ENCODE peak calls at places on chromosome 18, in four cellular contexts. S is Peyer's patch, F is right lobe of liver, W is colonic mucosa. Z is an unnamed sample.

GRCh38 chr18:35478520-35479435 is 19.0 kb downstream of the INO80C start:
- DNase-seq in S (no peak), W (peak; percentile 58), F (peak; percentile 62), Z (no peak)

GRCh38 chr18:75635096-75635495 is 207.6 kb upstream of the SMIM21 start:
- DNase-seq in W (no peak), F (no peak), S (no peak), Z (no peak)

GRCh38 chr18:22347624-22348511 is 69.8 kb downstream of the CTAGE1 start:
- DNase-seq in F (no peak), S (peak; percentile 73), W (peak; percentile 51), Z (peak; percentile 74)

GRCh38 chr18:27860011-27860410 is 316.9 kb downstream of the CDH2 start:
- DNase-seq in S (no peak), F (no peak), W (no peak), Z (no peak)

GRCh38 chr18:63585988-63586387 is 1.2 kb upstream of the SERPINB13 start:
- DNase-seq in F (no peak), S (no peak), W (no peak), Z (no peak)

GRCh38 chr18:48843596-48843995 is 107.2 kb downstream of the SMAD7 start:
- DNase-seq in S (no peak), F (no peak), W (no peak), Z (no peak)

GRCh38 chr18:2571200-2572143 is at the start of the genes METTL4 and NDC80:
- DNase-seq in W (peak; percentile 89), F (peak; percentile 87), S (peak; percentile 91), Z (peak; percentile 94)

GRCh38 chr18:666177-666576 is 8.7 kb downstream of the TYMS start:
- DNase-seq in S (no peak), F (no peak), W (no peak), Z (no peak)

GRCh38 chr18:11343096-11343495 is 193.7 kb upstream of the PIEZO2 start:
- DNase-seq in F (no peak), W (no peak), S (no peak), Z (no peak)
- H3K4me3 ChIP-seq in F (no peak overlapping the region), W (no peak overlapping the region), S (no peak overlapping the region), Z (no peak overlapping the region)

DNA sequence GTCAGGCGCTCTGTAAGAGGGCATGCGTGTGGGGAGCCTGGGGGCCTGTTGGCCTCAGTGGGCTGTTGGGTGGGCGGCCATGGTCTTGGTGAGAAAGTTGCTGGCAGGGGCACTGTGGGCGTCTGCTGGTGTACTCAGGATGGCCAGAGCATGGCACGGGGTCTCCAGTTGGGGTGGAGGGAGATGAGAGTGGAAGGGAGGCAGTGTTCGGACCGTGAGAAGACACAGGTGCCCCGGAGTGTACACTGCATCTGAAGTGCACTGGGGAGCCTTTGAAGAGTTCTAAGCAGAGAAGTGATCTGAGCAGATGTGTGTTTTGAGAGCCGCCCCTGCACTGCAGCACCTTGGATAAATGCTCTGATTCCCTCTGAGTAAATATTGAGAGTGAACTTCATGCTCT is 150.8 kb downstream of the LDLRAD4 start:
- DNase-seq in F (no peak), W (no peak), S (no peak), Z (no peak)
- H3K27me3 ChIP-seq in F (no peaks in the 10 kb centered on the region), W (no peaks in the 10 kb centered on the region), S (no peaks in the 10 kb centered on the region), Z (no peaks in the 10 kb centered on the region)

GRCh38 chr18:47263197-47263827 is 11.9 kb upstream of the SKOR2 start:
- DNase-seq in S (no peak), F (no peak), W (no peak), Z (peak; percentile 75)

GRCh38 chr18:47263828-47264314 is 12.4 kb upstream of the SKOR2 start:
- DNase-seq in F (no peak), W (no peak), S (no peak), Z (no peak)

GRCh38 chr18:47260924-47261701 is 9.7 kb upstream of the SKOR2 start:
- DNase-seq in W (no peak), S (no peak), F (no peak), Z (no peak)

GRCh38 chr18:47261902-47262301 is 10.4 kb upstream of the SKOR2 start:
- DNase-seq in W (no peak), S (no peak), F (no peak), Z (no peak)

DNA sequence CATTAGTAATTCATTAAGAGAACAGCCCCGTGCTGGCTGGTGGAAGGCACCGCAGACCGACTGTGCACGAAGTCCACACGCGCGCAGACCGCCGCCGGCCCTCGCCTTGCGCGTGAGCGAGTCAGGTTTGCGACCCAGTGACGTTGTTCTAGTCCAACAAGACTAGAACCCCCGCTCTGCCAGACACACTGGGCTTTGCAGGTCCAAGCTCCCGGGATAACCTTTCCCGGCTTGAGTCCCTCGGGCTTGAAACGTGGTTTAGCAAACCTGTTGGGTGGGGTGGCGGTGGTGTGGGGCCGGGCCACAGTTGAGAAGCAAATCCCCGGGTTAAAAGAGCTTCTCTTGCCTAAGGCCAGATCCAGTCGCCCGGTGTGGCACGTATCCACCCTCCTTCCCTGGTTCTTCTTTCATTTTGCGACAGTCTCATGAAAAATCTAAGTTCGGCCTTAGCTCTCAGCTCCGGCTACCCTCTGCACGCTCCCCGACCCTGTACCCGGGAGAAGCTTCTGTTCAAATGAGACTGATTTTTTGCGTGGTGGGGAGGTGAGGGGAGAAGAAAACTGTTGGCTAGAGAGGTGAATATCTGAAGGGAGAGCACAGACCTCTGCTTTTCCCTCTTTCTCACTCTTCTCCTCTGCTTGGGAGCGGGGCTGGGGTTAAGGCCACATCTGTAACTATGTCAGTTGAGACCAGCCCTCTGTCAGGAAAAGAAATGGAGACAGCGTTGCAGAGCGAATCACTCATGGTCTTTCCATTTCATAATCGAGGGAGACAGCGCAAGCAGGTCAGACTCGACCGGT is 11.1 kb upstream of the SKOR2 start:
- DNase-seq in W (no peak), S (no peak), F (no peak), Z (no peak)
- H3K4me3 ChIP-seq in W (no peak overlapping the region), S (no peak overlapping the region), F (no peak overlapping the region), Z (no peak overlapping the region)

GRCh38 chr18:44869533-44869932 is 188.8 kb downstream of the SETBP1 start:
- DNase-seq in S (no peak), F (no peak), W (no peak), Z (no peak)
- H3K27me3 ChIP-seq in S (no peaks in the 10 kb centered on the region), F (no peaks in the 10 kb centered on the region), W (no peaks in the 10 kb centered on the region), Z (no peaks in the 10 kb centered on the region)

GRCh38 chr18:13465476-13465875 is 246.9 kb downstream of the LDLRAD4 start:
- DNase-seq in S (no peak), F (no peak), W (no peak), Z (no peak)
- H3K4me3 ChIP-seq in S (peak overlapping the region; percentile 28), F (peak overlapping the region; percentile 1), W (peak overlapping the region; percentile 20), Z (peak overlapping the region; percentile 43)

GRCh38 chr18:71849407-71849806 is 694.7 kb downstream of the CBLN2 start:
- DNase-seq in F (no peak), S (no peak), W (no peak), Z (no peak)
- H3K27me3 ChIP-seq in F (no peaks in the 10 kb centered on the region), S (no peaks in the 10 kb centered on the region), W (no peaks in the 10 kb centered on the region), Z (no peaks in the 10 kb centered on the region)

GRCh38 chr18:49863769-49864615 is 50.7 kb upstream of the ACAA2 start:
- DNase-seq in W (no peak), F (no peak), S (no peak), Z (no peak)
- H3K4me3 ChIP-seq in W (no peak overlapping the region), F (no peak overlapping the region), S (no peak overlapping the region), Z (no peak overlapping the region)

DNA sequence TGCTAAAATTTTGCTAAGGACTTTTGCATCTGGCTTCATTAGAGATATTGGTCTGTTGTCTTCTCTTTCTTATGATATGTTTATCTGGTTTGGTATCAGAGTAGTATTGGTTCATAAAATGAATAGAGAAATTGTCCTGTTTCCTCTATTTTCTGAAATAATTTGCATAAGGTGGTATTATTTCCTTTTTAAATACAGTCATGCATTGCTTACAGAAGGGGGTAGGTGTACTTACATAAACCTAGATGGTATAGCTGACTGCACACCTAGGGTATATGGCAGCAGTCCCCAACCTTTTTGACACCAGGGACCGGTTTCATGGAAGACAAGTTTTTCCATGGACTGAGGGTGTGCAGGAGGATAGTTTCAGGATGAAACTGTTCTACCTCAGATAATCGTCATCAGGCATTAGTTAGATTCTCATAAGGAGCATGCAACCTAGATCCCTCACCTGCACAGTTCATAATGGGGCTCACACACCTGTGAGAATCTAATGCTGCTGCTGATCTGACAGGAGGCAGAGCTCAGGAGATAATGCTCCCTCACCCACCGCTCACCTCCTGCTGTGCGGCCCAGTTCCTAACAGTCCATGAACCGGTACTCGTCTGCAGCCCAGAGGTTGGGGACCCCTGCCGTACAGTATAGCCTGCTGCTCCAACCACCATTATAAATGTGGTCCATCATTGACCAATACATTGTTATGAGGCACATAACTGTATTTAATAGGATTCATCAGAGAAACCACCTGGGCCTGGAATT is 189.2 kb downstream of the FAM210A start:
- DNase-seq in F (no peak), W (no peak), S (no peak), Z (no peak)
- H3K27me3 ChIP-seq in F (no peaks in the 10 kb centered on the region), W (no peaks in the 10 kb centered on the region), S (no peaks in the 10 kb centered on the region), Z (no peaks in the 10 kb centered on the region)

DNA sequence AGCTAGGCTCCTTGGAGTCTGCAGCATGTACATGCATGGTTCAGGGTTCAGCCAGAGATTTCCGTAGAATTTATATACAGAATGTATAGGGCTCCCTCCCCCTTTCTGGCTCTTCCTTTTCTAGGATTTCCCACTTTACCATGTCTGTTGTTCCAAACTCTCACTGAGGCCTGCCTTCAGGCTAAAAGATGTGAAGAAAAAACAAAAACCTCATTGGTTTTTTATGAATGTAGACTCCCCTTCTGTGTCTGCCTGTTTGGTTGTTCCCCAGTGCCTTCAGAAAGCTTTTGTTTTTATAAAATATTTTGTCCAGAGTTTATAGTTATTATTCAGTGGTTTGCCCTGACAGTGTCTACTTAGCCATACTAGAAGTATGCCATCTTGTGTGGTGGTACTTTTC is 3.6 kb downstream of the NDUFV2 start:
- DNase-seq in W (no peak), S (no peak), F (no peak), Z (no peak)
- H3K4me3 ChIP-seq in W (no peak overlapping the region), S (peak overlapping the region; percentile 78), F (peak overlapping the region; percentile 78), Z (no peak overlapping the region)

GRCh38 chr18:78696698-78697435 is 282.8 kb upstream of the SALL3 start:
- DNase-seq in S (no peak), W (no peak), F (no peak), Z (no peak)

GRCh38 chr18:78693429-78693828 is 286.2 kb upstream of the SALL3 start:
- DNase-seq in W (no peak), S (no peak), F (no peak), Z (no peak)

GRCh38 chr18:78698914-78699313 is 280.7 kb upstream of the SALL3 start:
- DNase-seq in F (no peak), W (no peak), S (no peak), Z (no peak)

GRCh38 chr18:78699516-78699915 is 280.1 kb upstream of the SALL3 start:
- DNase-seq in S (no peak), F (no peak), W (no peak), Z (peak; percentile 35)

DNA sequence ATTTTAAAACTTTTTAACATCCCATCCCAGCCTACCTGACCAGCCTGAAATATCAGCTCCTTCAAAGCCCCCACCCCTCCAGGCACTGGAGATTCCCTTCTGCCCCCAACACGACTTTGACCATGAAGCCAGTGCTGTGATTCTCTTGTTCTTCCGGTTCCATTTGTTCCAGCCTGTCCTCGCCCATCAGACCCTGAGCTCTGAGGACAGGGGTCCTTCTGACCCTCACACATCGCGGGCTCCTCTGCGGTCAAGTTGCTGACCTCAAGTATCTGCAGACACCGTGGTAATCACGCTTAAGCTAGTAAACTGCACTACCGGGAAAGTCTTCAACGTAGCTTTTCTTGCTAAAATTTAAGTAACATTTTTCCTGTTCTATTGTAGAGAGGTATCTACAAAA is 282.2 kb upstream of the SALL3 start:
- DNase-seq in W (no peak), F (no peak), S (no peak), Z (no peak)
- H3K27me3 ChIP-seq in W (no peaks in the 10 kb centered on the region), F (no peaks in the 10 kb centered on the region), S (no peaks in the 10 kb centered on the region), Z (no peaks in the 10 kb centered on the region)